ENCODE peak calls at places on chromosomes 7 and 10, in seven cellular contexts. One of them, this sample, is unnamed.

GRCh38 chr10:22258471-22258870 is 40.7 kb upstream of the EBLN1 start:
- DNase-seq in testis: no peak
- DNase-seq in hypothalamus: no peak
- DNase-seq in Karpas-422: no peak
- DNase-seq in WTC11: no peak
- DNase-seq in IMR-90: no peak
- DNase-seq in HS-5: no peak
- DNase-seq in this sample: no peak

GRCh38 chr10:99685232-99686041 is 26.1 kb downstream of the ENTPD7 start:
- DNase-seq in testis: no peak
- DNase-seq in hypothalamus: no peak
- DNase-seq in Karpas-422: peak; percentile 64
- DNase-seq in WTC11: no peak
- DNase-seq in IMR-90: no peak
- DNase-seq in HS-5: no peak
- DNase-seq in this sample: no peak

GRCh38 chr10:91210435-91210834 is 10.0 kb upstream of the PCGF5 start:
- DNase-seq in testis: no peak
- DNase-seq in hypothalamus: no peak
- DNase-seq in Karpas-422: no peak
- DNase-seq in WTC11: no peak
- DNase-seq in IMR-90: no peak
- DNase-seq in HS-5: no peak
- DNase-seq in this sample: peak; percentile 95

GRCh38 chr10:119456435-119456810 is 86.1 kb downstream of the RGS10 start:
- DNase-seq in testis: no peak
- DNase-seq in hypothalamus: no peak
- DNase-seq in Karpas-422: no peak
- DNase-seq in WTC11: no peak
- DNase-seq in IMR-90: no peak
- DNase-seq in HS-5: no peak
- DNase-seq in this sample: no peak

GRCh38 chr7:128862571-128863432 is at the start of gene ATP6V1F:
- DNase-seq in testis: peak; percentile 97
- DNase-seq in hypothalamus: peak; percentile 59
- DNase-seq in Karpas-422: peak; percentile 99
- DNase-seq in WTC11: peak; percentile 99
- DNase-seq in IMR-90: peak; percentile 96
- DNase-seq in HS-5: peak; percentile 80
- DNase-seq in this sample: peak; percentile 98

GRCh38 chr7:140176271-140176701 is 497 bp downstream of the KDM7A start:
- DNase-seq in testis: no peak
- DNase-seq in hypothalamus: no peak
- DNase-seq in Karpas-422: no peak
- DNase-seq in WTC11: no peak
- DNase-seq in IMR-90: no peak
- DNase-seq in HS-5: no peak
- DNase-seq in this sample: no peak

GRCh38 chr7:15461576-15461975 is 100.2 kb downstream of the AGMO start:
- DNase-seq in testis: no peak
- DNase-seq in hypothalamus: no peak
- DNase-seq in Karpas-422: no peak
- DNase-seq in WTC11: no peak
- DNase-seq in IMR-90: peak; percentile 87
- DNase-seq in HS-5: peak; percentile 89
- DNase-seq in this sample: no peak

GRCh38 chr7:55065079-55065478 is 46.3 kb downstream of the EGFR start:
- DNase-seq in testis: peak; percentile 51
- DNase-seq in hypothalamus: no peak
- DNase-seq in Karpas-422: no peak
- DNase-seq in WTC11: no peak
- DNase-seq in IMR-90: peak; percentile 99
- DNase-seq in HS-5: peak; percentile 92
- DNase-seq in this sample: no peak

GRCh38 chr7:157556339-157556944 is 219.6 kb downstream of the DNAJB6 start:
- DNase-seq in testis: no peak
- DNase-seq in hypothalamus: no peak
- DNase-seq in Karpas-422: no peak
- DNase-seq in WTC11: peak; percentile 3
- DNase-seq in IMR-90: no peak
- DNase-seq in HS-5: no peak
- DNase-seq in this sample: no peak

GRCh38 chr10:3095373-3096139 is 28.2 kb downstream of the PFKP start:
- DNase-seq in testis: no peak
- DNase-seq in hypothalamus: no peak
- DNase-seq in Karpas-422: no peak
- DNase-seq in WTC11: no peak
- DNase-seq in IMR-90: peak; percentile 100
- DNase-seq in HS-5: peak; percentile 89
- DNase-seq in this sample: no peak

GRCh38 chr7:120274482-120274881 is 1.5 kb downstream of the KCND2 start:
- DNase-seq in testis: no peak
- DNase-seq in hypothalamus: no peak
- DNase-seq in Karpas-422: no peak
- DNase-seq in WTC11: no peak
- DNase-seq in IMR-90: no peak
- DNase-seq in HS-5: no peak
- DNase-seq in this sample: no peak

GRCh38 chr10:8230887-8231286 is 176.4 kb downstream of the GATA3 start:
- DNase-seq in testis: no peak
- DNase-seq in hypothalamus: no peak
- DNase-seq in Karpas-422: no peak
- DNase-seq in WTC11: no peak
- DNase-seq in IMR-90: no peak
- DNase-seq in HS-5: no peak
- DNase-seq in this sample: no peak

GRCh38 chr7:51075681-51076580 is 240.7 kb downstream of the COBL start:
- DNase-seq in testis: no peak
- DNase-seq in hypothalamus: no peak
- DNase-seq in Karpas-422: no peak
- DNase-seq in WTC11: no peak
- DNase-seq in IMR-90: no peak
- DNase-seq in HS-5: no peak
- DNase-seq in this sample: no peak

GRCh38 chr10:124739996-124740373 is 4.2 kb downstream of the FAM53B start:
- DNase-seq in testis: no peak
- DNase-seq in hypothalamus: no peak
- DNase-seq in Karpas-422: no peak
- DNase-seq in WTC11: no peak
- DNase-seq in IMR-90: no peak
- DNase-seq in HS-5: no peak
- DNase-seq in this sample: no peak

GRCh38 chr7:36777062-36777461 is 52.8 kb upstream of the AOAH start:
- DNase-seq in testis: no peak
- DNase-seq in hypothalamus: no peak
- DNase-seq in Karpas-422: no peak
- DNase-seq in WTC11: no peak
- DNase-seq in IMR-90: no peak
- DNase-seq in HS-5: no peak
- DNase-seq in this sample: no peak

GRCh38 chr10:35852721-35853120 is 210.6 kb upstream of the FZD8 start:
- DNase-seq in testis: no peak
- DNase-seq in hypothalamus: no peak
- DNase-seq in Karpas-422: no peak
- DNase-seq in WTC11: no peak
- DNase-seq in IMR-90: no peak
- DNase-seq in HS-5: no peak
- DNase-seq in this sample: no peak

GRCh38 chr10:119898577-119898976 is 6.0 kb downstream of the SEC23IP start:
- DNase-seq in testis: no peak
- DNase-seq in hypothalamus: no peak
- DNase-seq in Karpas-422: no peak
- DNase-seq in WTC11: no peak
- DNase-seq in IMR-90: no peak
- DNase-seq in HS-5: no peak
- DNase-seq in this sample: no peak

GRCh38 chr10:104028146-104028545 is 57.5 kb downstream of the COL17A1 start:
- DNase-seq in testis: peak; percentile 76
- DNase-seq in hypothalamus: no peak
- DNase-seq in Karpas-422: peak; percentile 45
- DNase-seq in WTC11: peak; percentile 52
- DNase-seq in IMR-90: peak; percentile 23
- DNase-seq in HS-5: no peak
- DNase-seq in this sample: peak; percentile 2

GRCh38 chr7:8143151-8143874 is 118.7 kb downstream of the ICA1 start:
- DNase-seq in testis: no peak
- DNase-seq in hypothalamus: no peak
- DNase-seq in Karpas-422: no peak
- DNase-seq in WTC11: no peak
- DNase-seq in IMR-90: no peak
- DNase-seq in HS-5: no peak
- DNase-seq in this sample: no peak

GRCh38 chr7:44104880-44105771 is 981 bp downstream of the AEBP1 start:
- DNase-seq in testis: no peak
- DNase-seq in hypothalamus: no peak
- DNase-seq in Karpas-422: no peak
- DNase-seq in WTC11: peak; percentile 45
- DNase-seq in IMR-90: peak; percentile 46
- DNase-seq in HS-5: peak; percentile 71
- DNase-seq in this sample: no peak

GRCh38 chr7:100444311-100445278 is 8.3 kb upstream of the PPP1R35 start:
- DNase-seq in testis: no peak
- DNase-seq in hypothalamus: no peak
- DNase-seq in Karpas-422: no peak
- DNase-seq in WTC11: no peak
- DNase-seq in IMR-90: peak; percentile 74
- DNase-seq in HS-5: peak; percentile 79
- DNase-seq in this sample: no peak

GRCh38 chr10:88095291-88095721 is 231.9 kb downstream of the PTEN start:
- DNase-seq in testis: no peak
- DNase-seq in hypothalamus: no peak
- DNase-seq in Karpas-422: no peak
- DNase-seq in WTC11: no peak
- DNase-seq in IMR-90: peak; percentile 89
- DNase-seq in HS-5: no peak
- DNase-seq in this sample: no peak

GRCh38 chr10:99432047-99432446 is 1.6 kb upstream of the GOT1 start:
- DNase-seq in testis: no peak
- DNase-seq in hypothalamus: no peak
- DNase-seq in Karpas-422: no peak
- DNase-seq in WTC11: no peak
- DNase-seq in IMR-90: no peak
- DNase-seq in HS-5: no peak
- DNase-seq in this sample: no peak

GRCh38 chr10:99002392-99002791 is 233.3 kb downstream of the HPSE2 start:
- DNase-seq in testis: no peak
- DNase-seq in hypothalamus: no peak
- DNase-seq in Karpas-422: no peak
- DNase-seq in WTC11: no peak
- DNase-seq in IMR-90: no peak
- DNase-seq in HS-5: no peak
- DNase-seq in this sample: no peak

GRCh38 chr7:151016942-151017341 is 7.4 kb downstream of the ATG9B start:
- DNase-seq in testis: no peak
- DNase-seq in hypothalamus: no peak
- DNase-seq in Karpas-422: no peak
- DNase-seq in WTC11: no peak
- DNase-seq in IMR-90: no peak
- DNase-seq in HS-5: no peak
- DNase-seq in this sample: no peak

GRCh38 chr10:51706225-51706624 is 6.8 kb upstream of the CSTF2T start:
- DNase-seq in testis: peak; percentile 85
- DNase-seq in hypothalamus: no peak
- DNase-seq in Karpas-422: no peak
- DNase-seq in WTC11: no peak
- DNase-seq in IMR-90: peak; percentile 84
- DNase-seq in HS-5: peak; percentile 18
- DNase-seq in this sample: no peak

GRCh38 chr10:13729959-13730358 is 143.2 kb downstream of the PRPF18 start:
- DNase-seq in testis: no peak
- DNase-seq in hypothalamus: no peak
- DNase-seq in Karpas-422: no peak
- DNase-seq in WTC11: no peak
- DNase-seq in IMR-90: no peak
- DNase-seq in HS-5: no peak
- DNase-seq in this sample: no peak

GRCh38 chr7:135160098-135160857 is 10.2 kb downstream of the CYREN start:
- DNase-seq in testis: no peak
- DNase-seq in hypothalamus: no peak
- DNase-seq in Karpas-422: no peak
- DNase-seq in WTC11: no peak
- DNase-seq in IMR-90: peak; percentile 67
- DNase-seq in HS-5: no peak
- DNase-seq in this sample: no peak

GRCh38 chr10:73248259-73248724 is 1.2 kb upstream of the DNAJC9 start:
- DNase-seq in testis: no peak
- DNase-seq in hypothalamus: no peak
- DNase-seq in Karpas-422: peak; percentile 70
- DNase-seq in WTC11: no peak
- DNase-seq in IMR-90: no peak
- DNase-seq in HS-5: no peak
- DNase-seq in this sample: no peak

GRCh38 chr10:128780379-128780778 is 654.2 kb upstream of the MKI67 start:
- DNase-seq in testis: no peak
- DNase-seq in hypothalamus: no peak
- DNase-seq in Karpas-422: no peak
- DNase-seq in WTC11: no peak
- DNase-seq in IMR-90: no peak
- DNase-seq in HS-5: no peak
- DNase-seq in this sample: no peak

GRCh38 chr10:104842704-104843103 is 201.6 kb downstream of the SORCS3 start:
- DNase-seq in testis: no peak
- DNase-seq in hypothalamus: no peak
- DNase-seq in Karpas-422: no peak
- DNase-seq in WTC11: no peak
- DNase-seq in IMR-90: no peak
- DNase-seq in HS-5: no peak
- DNase-seq in this sample: no peak

GRCh38 chr10:117339569-117339968 is 35.7 kb downstream of the PDZD8 start:
- DNase-seq in testis: no peak
- DNase-seq in hypothalamus: no peak
- DNase-seq in Karpas-422: no peak
- DNase-seq in WTC11: no peak
- DNase-seq in IMR-90: peak; percentile 59
- DNase-seq in HS-5: no peak
- DNase-seq in this sample: no peak

GRCh38 chr7:20784311-20785210 is 2.1 kb downstream of the SP8 start:
- DNase-seq in testis: no peak
- DNase-seq in hypothalamus: no peak
- DNase-seq in Karpas-422: no peak
- DNase-seq in WTC11: peak; percentile 65
- DNase-seq in IMR-90: no peak
- DNase-seq in HS-5: no peak
- DNase-seq in this sample: peak; percentile 91

GRCh38 chr7:23685770-23686169 is 5.8 kb downstream of the FAM221A start:
- DNase-seq in testis: no peak
- DNase-seq in hypothalamus: no peak
- DNase-seq in Karpas-422: no peak
- DNase-seq in WTC11: no peak
- DNase-seq in IMR-90: peak; percentile 13
- DNase-seq in HS-5: no peak
- DNase-seq in this sample: no peak

GRCh38 chr10:101839421-101840063 is 4.1 kb downstream of the KCNIP2 start:
- DNase-seq in testis: no peak
- DNase-seq in hypothalamus: no peak
- DNase-seq in Karpas-422: peak; percentile 73
- DNase-seq in WTC11: peak; percentile 75
- DNase-seq in IMR-90: peak; percentile 11
- DNase-seq in HS-5: no peak
- DNase-seq in this sample: peak; percentile 39

GRCh38 chr10:116815641-116816415 is 33.5 kb upstream of the ENO4 start:
- DNase-seq in testis: no peak
- DNase-seq in hypothalamus: no peak
- DNase-seq in Karpas-422: no peak
- DNase-seq in WTC11: no peak
- DNase-seq in IMR-90: peak; percentile 67
- DNase-seq in HS-5: peak; percentile 13
- DNase-seq in this sample: no peak

GRCh38 chr10:23055424-23056191 is 39.8 kb upstream of the MSRB2 start:
- DNase-seq in testis: no peak
- DNase-seq in hypothalamus: no peak
- DNase-seq in Karpas-422: no peak
- DNase-seq in WTC11: no peak
- DNase-seq in IMR-90: no peak
- DNase-seq in HS-5: no peak
- DNase-seq in this sample: no peak

GRCh38 chr7:6652446-6653011 is 15.4 kb downstream of the ZNF316 start:
- DNase-seq in testis: no peak
- DNase-seq in hypothalamus: no peak
- DNase-seq in Karpas-422: no peak
- DNase-seq in WTC11: peak; percentile 8
- DNase-seq in IMR-90: no peak
- DNase-seq in HS-5: no peak
- DNase-seq in this sample: no peak